ENCODE peak calls at places on chromosomes 2 and 18, in four cellular contexts. S, O, L and W are unnamed samples.

GRCh38 chr2:82539222-82539621 is 1919.9 kb downstream of the SUCLG1 start:
- DNase-seq in S (no peak), O (no peak), L (no peak), W (no peak)

GRCh38 chr2:85754313-85755095 is 713 bp downstream of the ATOH8 start:
- DNase-seq in S (peak; percentile 66), O (no peak), L (no peak), W (no peak)

GRCh38 chr2:43323810-43324588 is 97.6 kb upstream of the ZFP36L2 start:
- DNase-seq in S (no peak), O (no peak), L (peak; percentile 30), W (no peak)

GRCh38 chr2:54968561-54969218 is 81.6 kb downstream of the RTN4 start:
- DNase-seq in S (no peak), O (no peak), L (no peak), W (no peak)

GRCh38 chr18:3869848-3870247 is 419.9 kb downstream of the TGIF1 start:
- DNase-seq in S (peak; percentile 64), O (peak; percentile 19), L (no peak), W (peak; percentile 9)

GRCh38 chr2:216956820-216957493 is 97.1 kb upstream of the TNP1 start:
- DNase-seq in S (no peak), O (no peak), L (no peak), W (peak; percentile 8)

GRCh38 chr18:76281565-76281964 is 213.5 kb downstream of the ZNF516 start:
- DNase-seq in S (no peak), O (no peak), L (no peak), W (no peak)

GRCh38 chr2:128320609-128321420 is 2.1 kb upstream of the HS6ST1 start:
- DNase-seq in S (no peak), O (no peak), L (no peak), W (no peak)

GRCh38 chr18:13793819-13794218 is 30.1 kb upstream of the MC5R start:
- DNase-seq in S (no peak), O (no peak), L (no peak), W (no peak)

GRCh38 chr2:40384714-40385113 is 67.2 kb downstream of the SLC8A1 start:
- DNase-seq in S (peak; percentile 78), O (no peak), L (no peak), W (peak; percentile 88)

GRCh38 chr2:29059612-29060011 is 14.7 kb downstream of the PCARE start:
- DNase-seq in S (no peak), O (no peak), L (no peak), W (no peak)

GRCh38 chr2:26717362-26717761 is 24.8 kb downstream of the KCNK3 start:
- DNase-seq in S (no peak), O (no peak), L (no peak), W (no peak)

GRCh38 chr2:86543335-86543734 is 19.9 kb downstream of the CHMP3 start:
- DNase-seq in S (no peak), O (no peak), L (no peak), W (no peak)

GRCh38 chr18:45521777-45522176 is 93.5 kb upstream of the SLC14A2 start:
- DNase-seq in S (peak; percentile 18), O (no peak), L (no peak), W (peak; percentile 63)

GRCh38 chr2:228658998-228659397 is 477.5 kb upstream of the SPHKAP start:
- DNase-seq in S (peak; percentile 88), O (no peak), L (peak; percentile 13), W (peak; percentile 87)

GRCh38 chr2:173214213-173214612 is 138.6 kb downstream of the MAP3K20 start:
- DNase-seq in S (no peak), O (no peak), L (no peak), W (no peak)

GRCh38 chr2:62305421-62306176 is 109.7 kb downstream of the B3GNT2 start:
- DNase-seq in S (no peak), O (no peak), L (no peak), W (no peak)

GRCh38 chr18:48816554-48816953 is 134.2 kb downstream of the SMAD7 start:
- DNase-seq in S (no peak), O (no peak), L (no peak), W (no peak)

GRCh38 chr2:19764998-19765397 is 136.8 kb downstream of the TTC32 start:
- DNase-seq in S (no peak), O (no peak), L (no peak), W (no peak)

GRCh38 chr2:200905618-200906296 is 16.6 kb downstream of the NIF3L1 start:
- DNase-seq in S (peak; percentile 69), O (peak; percentile 56), L (peak; percentile 75), W (peak; percentile 61)

GRCh38 chr2:126864861-126865260 is 33.8 kb upstream of the TEX51 start:
- DNase-seq in S (no peak), O (no peak), L (no peak), W (no peak)

GRCh38 chr2:216283038-216283900 is 89.0 kb downstream of the MARCHF4 start:
- DNase-seq in S (no peak), O (peak; percentile 12), L (no peak), W (no peak)

GRCh38 chr2:18304849-18305248 is 255.6 kb downstream of the RDH14 start:
- DNase-seq in S (no peak), O (no peak), L (no peak), W (no peak)

GRCh38 chr2:15548974-15549373 is 12.2 kb downstream of the NBAS start:
- DNase-seq in S (no peak), O (no peak), L (no peak), W (no peak)

GRCh38 chr2:190053426-190053825 is 9.1 kb downstream of the MSTN start:
- DNase-seq in S (no peak), O (no peak), L (no peak), W (no peak)

GRCh38 chr2:38074775-38075435 is 1.0 kb downstream of the CYP1B1 start:
- DNase-seq in S (no peak), O (no peak), L (no peak), W (peak; percentile 36)

GRCh38 chr2:118177318-118177717 is 89.0 kb downstream of the INSIG2 start:
- DNase-seq in S (no peak), O (no peak), L (no peak), W (no peak)

GRCh38 chr18:51039138-51040112 is 9.4 kb downstream of the SMAD4 start:
- DNase-seq in S (no peak), O (no peak), L (peak; percentile 49), W (no peak)

GRCh38 chr2:3121601-3122000 is 256.0 kb downstream of the EIPR1 start:
- DNase-seq in S (no peak), O (no peak), L (no peak), W (no peak)

GRCh38 chr2:177077778-177078177 is 134.8 kb upstream of the HNRNPA3 start:
- DNase-seq in S (no peak), O (no peak), L (no peak), W (no peak)

GRCh38 chr18:48861181-48861715 is 89.5 kb downstream of the SMAD7 start:
- DNase-seq in S (no peak), O (no peak), L (no peak), W (no peak)

GRCh38 chr2:166361351-166362153 is 14.2 kb downstream of the SCN9A start:
- DNase-seq in S (peak; percentile 51), O (no peak), L (no peak), W (no peak)

GRCh38 chr2:96509114-96509846 is 4.1 kb upstream of the NEURL3 start:
- DNase-seq in S (peak; percentile 78), O (peak; percentile 67), L (peak; percentile 96), W (peak; percentile 94)

GRCh38 chr2:135531231-135532197 is at the start of gene R3HDM1:
- DNase-seq in S (peak; percentile 100), O (peak; percentile 94), L (peak; percentile 99), W (peak; percentile 100)

GRCh38 chr2:170408461-170409163 is 230.7 kb downstream of the MYO3B start:
- DNase-seq in S (no peak), O (no peak), L (no peak), W (no peak)

GRCh38 chr18:34222396-34223163 is 2.1 kb downstream of the NOL4 start:
- DNase-seq in S (no peak), O (no peak), L (no peak), W (no peak)

GRCh38 chr2:202353430-202353829 is 22.7 kb upstream of the BMPR2 start:
- DNase-seq in S (no peak), O (no peak), L (no peak), W (no peak)

GRCh38 chr18:24181806-24182205 is 42.9 kb downstream of the CABYR start:
- DNase-seq in S (no peak), O (no peak), L (no peak), W (peak; percentile 10)

GRCh38 chr18:49812321-49813070 is 837 bp downstream of the ACAA2 start:
- DNase-seq in S (no peak), O (no peak), L (no peak), W (no peak)